ENCODE peak calls at places on chromosomes 11 and 22, in six cellular contexts. A is neural progenitor cell, N is HepG2, S is pancreas, L is ascending aorta, Q is psoas muscle. G is an unnamed sample.

GRCh38 chr11:74278721-74279148 is 32.7 kb downstream of the P4HA3 start:
- DNase-seq in A (no peak), N (no peak), S (no peak), L (no peak), Q (no peak), G (no peak)

GRCh38 chr11:75775056-75775455 is 6.5 kb downstream of the DGAT2 start:
- DNase-seq in A (peak; percentile 26), N (no peak), S (no peak), L (no peak), Q (no peak), G (peak; percentile 67)

GRCh38 chr11:58046231-58046630 is 15.5 kb downstream of the OR6Q1 start:
- DNase-seq in A (no peak), N (no peak), S (no peak), L (no peak), Q (no peak), G (no peak)

GRCh38 chr22:39463931-39464390 is 7.1 kb downstream of the MGAT3 start:
- DNase-seq in A (no peak), N (no peak), S (no peak), L (no peak), Q (peak; percentile 87), G (no peak)

GRCh38 chr11:17798253-17798652 is 63.7 kb downstream of the KCNC1 start:
- DNase-seq in A (no peak), N (no peak), S (no peak), L (no peak), Q (peak; percentile 87), G (no peak)

GRCh38 chr11:1762537-1763302 is 1.0 kb downstream of the CTSD start:
- DNase-seq in A (no peak), N (peak; percentile 83), S (peak; percentile 74), L (no peak), Q (peak; percentile 85), G (no peak)

GRCh38 chr11:114308689-114309089 is 12.5 kb downstream of the NNMT start:
- DNase-seq in A (no peak), N (no peak), S (no peak), L (no peak), Q (no peak), G (no peak)

GRCh38 chr11:58576792-58577440 is 1.3 kb upstream of the LPXN start:
- DNase-seq in A (no peak), N (peak; percentile 36), S (no peak), L (no peak), Q (no peak), G (no peak)

GRCh38 chr11:124070906-124071621 is 29.9 kb upstream of the OR10G7 start:
- DNase-seq in A (peak; percentile 68), N (peak; percentile 54), S (peak; percentile 80), L (no peak), Q (peak; percentile 73), G (peak; percentile 92)

GRCh38 chr11:17179972-17180371 is 27.8 kb downstream of the PIK3C2A start:
- DNase-seq in A (no peak), N (no peak), S (no peak), L (no peak), Q (no peak), G (no peak)

GRCh38 chr11:18061351-18061750 is 15.3 kb upstream of the TPH1 start:
- DNase-seq in A (no peak), N (no peak), S (no peak), L (no peak), Q (no peak), G (no peak)

GRCh38 chr11:133337905-133338536 is 194.3 kb downstream of the OPCML start:
- DNase-seq in A (peak; percentile 53), N (no peak), S (no peak), L (no peak), Q (no peak), G (peak; percentile 73)

GRCh38 chr11:128902515-128903066 is 11.4 kb downstream of the KCNJ5 start:
- DNase-seq in A (no peak), N (no peak), S (no peak), L (no peak), Q (no peak), G (peak; percentile 68)

GRCh38 chr11:84430661-84431060 is 1144.5 kb upstream of the CCDC90B start:
- DNase-seq in A (peak; percentile 23), N (no peak), S (no peak), L (no peak), Q (no peak), G (peak; percentile 79)

GRCh38 chr11:4891996-4892640 is 10.4 kb downstream of the OR51T1 start:
- DNase-seq in A (no peak), N (no peak), S (no peak), L (no peak), Q (no peak), G (no peak)

GRCh38 chr11:70594031-70594430 is 195.7 kb downstream of the CTTN start:
- DNase-seq in A (no peak), N (no peak), S (no peak), L (no peak), Q (peak; percentile 13), G (no peak)

GRCh38 chr11:44849424-44849823 is 101.3 kb downstream of the TP53I11 start:
- DNase-seq in A (no peak), N (no peak), S (no peak), L (no peak), Q (no peak), G (no peak)

GRCh38 chr11:47245586-47246357 is 2.8 kb downstream of the ACP2 start:
- DNase-seq in A (no peak), N (no peak), S (no peak), L (no peak), Q (no peak), G (no peak)

GRCh38 chr22:43476341-43476740 is 64.5 kb downstream of the MPPED1 start:
- DNase-seq in A (peak; percentile 37), N (peak; percentile 22), S (no peak), L (no peak), Q (no peak), G (peak; percentile 84)

GRCh38 chr11:108966206-108966605 is 301.3 kb downstream of the DDX10 start:
- DNase-seq in A (no peak), N (no peak), S (no peak), L (no peak), Q (no peak), G (no peak)

GRCh38 chr22:33854724-33855123 is 65.6 kb downstream of the LARGE1 start:
- DNase-seq in A (no peak), N (no peak), S (no peak), L (no peak), Q (no peak), G (no peak)

GRCh38 chr11:57874981-57875380 is 113.4 kb downstream of the CTNND1 start:
- DNase-seq in A (peak; percentile 7), N (no peak), S (no peak), L (no peak), Q (no peak), G (no peak)

GRCh38 chr22:32066820-32067219 is 23.8 kb downstream of the SLC5A1 start:
- DNase-seq in A (no peak), N (no peak), S (no peak), L (no peak), Q (no peak), G (peak; percentile 60)

GRCh38 chr11:79018371-79018849 is 422.4 kb downstream of the TENM4 start:
- DNase-seq in A (no peak), N (no peak), S (no peak), L (no peak), Q (no peak), G (peak; percentile 60)

GRCh38 chr11:127003260-127003981 is 2.9 kb upstream of the KIRREL3 start:
- DNase-seq in A (peak; percentile 94), N (no peak), S (peak; percentile 72), L (no peak), Q (no peak), G (peak; percentile 94)

GRCh38 chr11:2679011-2679676 is 20.6 kb downstream of the KCNQ1OT1 start:
- DNase-seq in A (no peak), N (no peak), S (no peak), L (no peak), Q (no peak), G (no peak)

GRCh38 chr11:73951797-73952196 is 971 bp downstream of the DNAJB13 start:
- DNase-seq in A (no peak), N (no peak), S (no peak), L (no peak), Q (no peak), G (peak; percentile 5)

GRCh38 chr11:41579546-41579945 is 120.1 kb upstream of the LRRC4C start:
- DNase-seq in A (no peak), N (no peak), S (no peak), L (no peak), Q (no peak), G (no peak)

GRCh38 chr11:128496684-128497056 is 90.7 kb downstream of the ETS1 start:
- DNase-seq in A (no peak), N (no peak), S (no peak), L (no peak), Q (peak; percentile 72), G (peak; percentile 55)

GRCh38 chr22:33883961-33884808 is 36.1 kb downstream of the LARGE1 start:
- DNase-seq in A (peak; percentile 24), N (peak; percentile 15), S (no peak), L (no peak), Q (peak; percentile 68), G (no peak)

GRCh38 chr11:103317118-103317517 is 207.9 kb downstream of the DYNC2H1 start:
- DNase-seq in A (no peak), N (no peak), S (no peak), L (no peak), Q (no peak), G (no peak)

GRCh38 chr11:70180906-70181305 is 22.2 kb upstream of the FADD start:
- DNase-seq in A (no peak), N (no peak), S (no peak), L (no peak), Q (no peak), G (no peak)

GRCh38 chr22:28172948-28173360 is 253.9 kb upstream of the PITPNB start:
- DNase-seq in A (no peak), N (no peak), S (no peak), L (no peak), Q (no peak), G (no peak)

GRCh38 chr11:24738972-24739371 is 242.1 kb downstream of the LUZP2 start:
- DNase-seq in A (no peak), N (no peak), S (no peak), L (no peak), Q (no peak), G (no peak)
- TF ChIP-seq CTCF in A (no peak), N (no peak), S (no peak), L (no peak), Q (no peak), G (no peak)

DNA sequence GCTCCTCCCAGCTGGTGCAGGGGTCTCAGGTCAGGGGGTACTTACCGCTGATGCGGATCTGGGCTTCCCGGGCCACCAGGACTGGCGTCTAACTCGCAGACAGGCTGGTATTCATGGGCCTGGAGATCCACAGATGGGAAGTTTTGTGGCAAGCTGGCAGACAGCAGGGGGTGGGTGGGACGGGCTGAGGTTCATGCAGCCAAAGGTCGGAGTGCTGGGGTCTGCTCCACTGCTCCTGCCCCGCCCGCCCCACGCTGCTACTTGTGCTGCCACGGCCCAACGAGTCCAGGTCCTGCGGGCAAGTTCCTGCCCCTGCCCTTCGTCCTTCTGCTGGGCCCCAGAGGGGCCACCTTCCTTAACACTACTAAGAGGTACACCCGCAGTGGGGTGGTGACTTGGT is 3.1 kb downstream of the ACY3 start:
- DNase-seq in A (no peak), N (no peak), S (peak; percentile 59), L (no peak), Q (no peak), G (peak; percentile 38)
- H3K4me1 ChIP-seq in A (peaks cover 8% of the 10 kb centered on the region), N (peaks cover 22% of the 10 kb centered on the region), S (peaks cover 25% of the 10 kb centered on the region), L (no peaks in the 10 kb centered on the region), Q (no peaks in the 10 kb centered on the region), G (no peaks in the 10 kb centered on the region)

GRCh38 chr22:37508431-37508963 is 10.7 kb downstream of the CARD10 start:
- DNase-seq in A (no peak), N (no peak), S (no peak), L (no peak), Q (no peak), G (no peak)
- TF ChIP-seq CTCF in A (peak; percentile 12), N (no peak), S (no peak), L (no peak), Q (peak; percentile 15), G (peak; percentile 32)

GRCh38 chr11:86952221-86952875 is 2.8 kb downstream of the FZD4 start:
- DNase-seq in A (no peak), N (no peak), S (no peak), L (no peak), Q (no peak), G (no peak)
- H3K4me1 ChIP-seq in A (peaks cover 11% of the 10 kb centered on the region), N (peaks cover 61% of the 10 kb centered on the region), S (peaks cover 5% of the 10 kb centered on the region), L (peaks cover 13% of the 10 kb centered on the region), Q (peaks cover 70% of the 10 kb centered on the region), G (peaks cover 10% of the 10 kb centered on the region)

G was measured in endodermal cell.